ENCODE peak calls at places on chromosomes 1 and 21, in ten cellular contexts. F is body of pancreas, N is heart left ventricle, I is suprapubic skin, G is breast epithelium, T is K562, K is sigmoid colon, S is transverse colon, U is A549, B is adrenal gland. O is an unnamed sample. For H3K4me1, the result is how much of the 10 kb centered on the place peaks cover.

GRCh38 chr1:57109247-57109646 is 143.4 kb upstream of the C8B start:
- DNase-seq in F (no peak), N (no peak), I (no peak), G (no peak), T (no peak), K (no peak), S (no peak), U (no peak), B (no peak), O (no peak)

GRCh38 chr1:48462716-48463285 is 9.2 kb downstream of the SPATA6 start:
- DNase-seq in F (no peak), N (no peak), I (no peak), G (no peak), T (no peak), K (no peak), S (no peak), U (no peak), B (no peak), O (no peak)

GRCh38 chr21:16211339-16212303 is 481.8 kb downstream of the USP25 start:
- DNase-seq in F (no peak), N (no peak), I (no peak), G (no peak), T (no peak), K (no peak), S (no peak), U (no peak), B (no peak), O (no peak)

GRCh38 chr1:116345830-116346229 is 27.2 kb upstream of the ATP1A1 start:
- DNase-seq in F (no peak), N (no peak), I (no peak), G (no peak), T (no peak), K (no peak), S (no peak), U (no peak), B (no peak), O (no peak)

GRCh38 chr1:218665216-218665615 is 320.1 kb downstream of the TGFB2 start:
- DNase-seq in F (peak), N (peak), I (no peak), G (no peak), T (no peak), K (peak), S (no peak), U (peak), B (peak), O (no peak)

GRCh38 chr21:21624674-21625073 is 626.5 kb downstream of the NCAM2 start:
- DNase-seq in F (no peak), N (no peak), I (no peak), G (no peak), T (no peak), K (no peak), S (no peak), U (no peak), B (no peak), O (no peak)

GRCh38 chr1:201610806-201611205 is 71.9 kb downstream of the NAV1 start:
- DNase-seq in F (no peak), N (no peak), I (no peak), G (no peak), T (no peak), K (no peak), S (no peak), U (no peak), B (no peak), O (no peak)

GRCh38 chr1:160245420-160245819 is 16.9 kb downstream of the DCAF8 start:
- DNase-seq in F (no peak), N (no peak), I (no peak), G (no peak), T (no peak), K (no peak), S (no peak), U (no peak), B (no peak), O (no peak)

GRCh38 chr1:51990478-51990965 is at the start of gene RAB3B:
- DNase-seq in F (peak), N (peak), I (peak), G (peak), T (peak), K (no peak), S (peak), U (peak), B (peak), O (peak)

GRCh38 chr1:13616234-13616633 is 32.6 kb downstream of the PDPN start:
- DNase-seq in F (no peak), N (no peak), I (peak), G (no peak), T (no peak), K (no peak), S (no peak), U (no peak), B (no peak), O (no peak)
- H3K27ac ChIP-seq in F (peak), N (no peak), I (no peak), G (no peak), T (no peak), K (peak), S (peak), U (no peak), B (no peak), O (peak)

DNA sequence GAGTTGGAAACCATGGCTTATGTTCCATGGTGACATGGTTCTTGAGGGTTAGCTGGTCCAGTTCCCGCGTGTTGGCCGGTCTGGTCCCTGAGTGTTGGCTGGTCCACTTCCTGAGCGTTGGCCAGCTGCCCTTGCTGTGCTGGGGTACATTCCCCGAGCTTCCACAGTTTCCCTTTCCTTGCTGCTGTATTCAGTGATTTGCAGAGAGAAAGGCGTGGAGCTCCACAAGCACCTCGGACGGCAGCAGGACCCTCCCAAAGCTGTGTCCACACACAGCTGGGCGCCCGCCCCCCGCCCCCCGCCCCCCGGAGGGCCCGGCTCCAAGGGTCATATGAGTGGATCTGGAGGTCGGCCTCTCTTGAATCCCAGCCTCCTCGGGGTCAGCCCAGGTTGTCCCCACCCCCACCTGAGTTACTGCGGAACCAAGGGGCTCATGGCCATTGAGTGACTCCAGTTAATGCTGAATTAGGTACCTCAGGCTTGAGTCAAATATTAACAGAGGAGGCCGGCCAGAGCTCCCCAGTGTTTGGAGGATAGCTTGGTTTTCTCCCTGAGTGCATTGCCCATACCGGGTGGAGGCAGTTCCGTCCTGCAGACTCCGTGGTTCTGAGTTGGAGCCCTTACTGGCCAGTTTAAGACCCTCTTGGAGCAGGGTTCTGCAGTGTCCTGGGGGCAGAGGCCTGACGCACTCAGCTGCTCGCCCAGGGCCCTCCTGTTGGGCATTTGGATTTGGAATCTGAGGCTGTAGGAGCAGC is 18.4 kb downstream of the COL18A1 start:
- DNase-seq in F (no peak), N (peak), I (no peak), G (no peak), T (no peak), K (no peak), S (no peak), U (no peak), B (no peak), O (no peak)
- H3K4me1 ChIP-seq in F (half or more), N (under half), I (under half), G (under half), T (under half), K (under half), S (under half), U (half or more), B (under half), O (under half)

DNA sequence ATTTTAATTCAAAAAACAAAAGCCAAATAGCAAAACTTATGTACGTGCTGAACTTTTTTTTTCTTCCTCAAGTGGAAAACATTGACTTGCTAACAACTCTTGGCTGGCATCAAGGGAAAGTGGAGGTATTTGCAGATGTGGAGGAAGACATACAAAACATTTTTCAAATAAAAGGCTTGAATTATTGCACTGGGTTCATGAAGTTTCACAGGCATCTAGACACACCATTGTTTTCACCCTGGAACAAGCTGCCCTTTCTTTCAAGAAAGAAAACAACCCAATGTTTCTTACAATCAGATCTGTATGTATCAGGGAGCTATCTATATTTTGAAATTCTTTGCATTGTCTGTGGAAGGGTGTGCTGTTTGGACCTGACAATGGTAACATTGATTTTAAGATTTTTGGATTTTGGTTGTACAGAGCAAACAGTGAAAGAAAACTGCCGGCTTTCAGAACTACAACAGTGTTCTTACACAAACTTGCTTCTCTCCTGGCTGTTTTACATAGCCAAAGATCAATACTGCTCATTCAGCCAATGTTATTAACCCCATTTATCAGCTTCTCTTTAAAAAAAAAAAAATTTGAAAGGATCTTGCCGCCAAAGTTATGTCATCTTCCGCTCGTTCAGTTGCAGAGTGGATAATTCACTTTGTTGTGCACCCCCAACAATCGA is 187.7 kb upstream of the FOXD3 start:
- DNase-seq in F (no peak), N (no peak), I (no peak), G (no peak), T (no peak), K (no peak), S (no peak), U (no peak), B (no peak), O (no peak)
- TF ChIP-seq POLR2A in F (no peak), N (no peak), I (no peak), G (no peak), T (no peak), K (no peak), S (no peak), U (no peak), B (no peak), O (no peak)

GRCh38 chr1:227920896-227921295 is 26.8 kb downstream of the WNT9A start:
- DNase-seq in F (no peak), N (no peak), I (no peak), G (no peak), T (no peak), K (no peak), S (no peak), U (no peak), B (no peak), O (no peak)
- H3K27ac ChIP-seq in F (no peak), N (no peak), I (no peak), G (no peak), T (no peak), K (no peak), S (no peak), U (no peak), B (no peak), O (no peak)

DNA sequence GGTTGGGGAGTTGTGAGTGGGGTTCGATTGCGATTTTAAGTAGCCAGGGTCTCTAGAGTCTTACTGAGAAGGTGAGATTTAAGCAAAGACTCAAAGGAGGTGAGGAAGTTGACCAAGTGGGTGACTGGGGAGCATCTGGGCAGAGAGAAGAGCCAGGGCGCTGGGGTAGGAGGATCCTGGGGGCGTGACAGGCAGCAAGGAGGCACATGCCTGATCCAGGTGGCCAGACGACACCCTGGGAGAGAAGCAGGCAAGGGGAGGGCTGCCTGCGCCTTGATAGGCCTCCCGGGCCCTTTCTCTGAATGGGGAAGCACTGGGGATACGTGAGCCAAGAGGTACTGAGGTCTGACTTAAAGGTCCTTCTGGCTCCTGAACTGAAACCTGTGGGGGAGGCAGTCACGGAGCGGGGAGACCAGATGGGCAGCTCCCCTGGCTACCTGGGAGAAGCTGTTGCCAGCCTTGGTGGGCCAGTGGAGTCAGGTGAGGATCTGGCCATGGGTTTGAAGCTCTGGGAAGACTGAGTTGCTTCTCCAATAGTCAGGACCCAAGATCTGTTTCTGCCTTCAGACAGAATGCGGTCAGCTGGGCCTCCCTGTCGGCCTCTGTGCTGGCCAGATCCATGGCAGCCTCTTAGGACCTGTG is 5.4 kb downstream of the ZBTB48 start:
- DNase-seq in F (no peak), N (no peak), I (no peak), G (no peak), T (no peak), K (no peak), S (no peak), U (no peak), B (no peak), O (no peak)
- H3K4me1 ChIP-seq in F (half or more), N (under half), I (half or more), G (under half), T (under half), K (under half), S (under half), U (under half), B (under half), O (under half)

DNA sequence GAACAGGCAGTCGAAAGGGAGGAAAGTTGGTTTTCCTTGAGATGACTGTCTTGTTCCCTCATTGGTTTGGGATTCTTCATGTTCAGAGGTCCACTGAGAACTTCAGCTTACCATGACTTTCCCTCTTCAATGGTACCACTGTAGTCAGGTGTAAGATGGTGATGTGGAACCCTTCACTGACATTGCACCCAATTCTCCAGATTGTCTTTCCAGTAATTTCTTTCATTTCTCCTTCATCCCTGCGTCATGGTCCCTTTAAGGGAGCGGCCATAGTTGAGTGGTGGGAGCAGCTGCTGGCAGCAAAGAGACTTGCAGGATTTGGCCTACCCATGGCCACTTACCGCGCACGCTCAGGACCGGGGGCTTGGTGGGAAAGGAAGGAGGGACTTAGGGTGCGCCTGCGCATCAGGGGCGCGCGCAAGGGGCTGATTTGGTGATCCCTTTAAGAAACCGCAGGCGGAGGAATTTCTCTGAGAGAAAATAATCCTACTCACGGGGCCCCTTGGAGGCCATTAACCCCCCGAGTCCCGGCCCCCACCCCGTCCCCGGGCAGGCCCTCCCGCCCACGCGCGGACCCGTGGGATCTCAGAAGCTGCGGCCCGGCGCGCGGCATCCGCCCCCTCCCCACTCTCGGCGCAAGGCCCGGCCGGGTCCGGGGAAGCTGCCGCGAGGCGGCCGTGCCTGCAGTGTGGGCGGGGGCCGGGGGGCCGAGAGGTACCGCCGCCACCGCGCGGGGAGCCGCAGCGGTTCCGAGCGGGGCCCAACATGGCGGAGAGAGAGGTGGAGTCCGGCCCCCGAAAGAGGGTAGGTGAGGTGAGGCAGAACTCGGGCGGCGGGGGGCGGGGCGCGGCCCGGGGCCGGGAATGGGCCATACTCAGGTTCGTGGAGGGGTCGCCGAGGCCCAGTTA is at the start of gene ZMYM4:
- DNase-seq in F (peak), N (peak), I (peak), G (peak), T (peak), K (peak), S (peak), U (peak), B (peak), O (peak)
- TF ChIP-seq POLR2A in F (peak), N (no peak), I (no peak), G (no peak), T (peak), K (no peak), S (peak), U (peak), B (peak), O (no peak)

DNA sequence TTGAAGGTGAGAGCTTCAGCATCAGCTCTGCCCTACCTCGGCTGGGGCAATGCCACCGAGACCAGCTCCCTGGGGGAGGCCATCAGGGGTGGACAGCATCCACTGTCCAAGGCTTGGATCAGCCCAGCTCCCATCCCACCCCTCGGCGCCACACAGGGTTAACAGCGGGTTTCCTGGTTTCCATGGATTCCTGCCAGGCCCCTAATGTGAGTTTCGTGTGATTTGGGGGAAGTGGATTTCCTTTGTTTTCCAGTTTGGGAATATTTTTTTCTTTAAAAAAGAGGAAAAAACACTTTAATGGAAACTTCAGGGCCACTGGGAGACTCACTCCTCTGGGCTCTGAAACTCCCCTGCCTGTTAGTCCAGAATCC is 34.3 kb downstream of the CASZ1 start:
- DNase-seq in F (no peak), N (no peak), I (no peak), G (no peak), T (no peak), K (no peak), S (no peak), U (no peak), B (no peak), O (no peak)
- H3K27ac ChIP-seq in F (peak), N (peak), I (peak), G (peak), T (no peak), K (peak), S (peak), U (no peak), B (no peak), O (peak)

GRCh38 chr1:183040600-183040999 is 17.4 kb downstream of the LAMC1 start:
- DNase-seq in F (no peak), N (no peak), I (no peak), G (no peak), T (no peak), K (no peak), S (no peak), U (no peak), B (no peak), O (no peak)

GRCh38 chr1:183038333-183038876 is 15.2 kb downstream of the LAMC1 start:
- DNase-seq in F (no peak), N (no peak), I (no peak), G (no peak), T (no peak), K (no peak), S (no peak), U (no peak), B (no peak), O (no peak)

GRCh38 chr1:183039985-183040447 is 16.8 kb downstream of the LAMC1 start:
- DNase-seq in F (no peak), N (no peak), I (no peak), G (no peak), T (no peak), K (no peak), S (no peak), U (no peak), B (no peak), O (no peak)

GRCh38 chr1:183039330-183039729 is 16.1 kb downstream of the LAMC1 start:
- DNase-seq in F (no peak), N (no peak), I (no peak), G (no peak), T (no peak), K (no peak), S (no peak), U (no peak), B (no peak), O (no peak)

DNA sequence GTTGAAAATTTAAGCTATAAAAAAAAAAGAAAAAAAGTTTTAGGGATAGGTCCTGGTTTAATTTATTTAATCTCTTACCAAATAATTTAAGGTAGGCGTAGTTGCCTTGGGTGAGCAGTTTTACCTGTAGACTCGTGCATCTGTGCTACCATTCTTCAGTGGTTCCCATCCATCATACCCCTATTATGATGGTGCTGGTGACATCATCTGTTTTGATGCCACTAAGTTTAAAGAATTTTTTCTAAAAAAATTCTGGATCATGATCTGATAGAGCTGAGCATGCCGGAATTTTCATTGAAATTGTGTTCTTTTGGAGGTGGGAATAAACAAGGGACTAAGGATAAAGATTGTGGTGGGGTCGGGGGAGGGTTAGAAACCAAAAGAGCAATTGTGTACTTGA is 15.7 kb downstream of the LAMC1 start:
- DNase-seq in F (no peak), N (no peak), I (no peak), G (no peak), T (no peak), K (no peak), S (no peak), U (no peak), B (no peak), O (no peak)
- H3K4me1 ChIP-seq in F (under half), N (under half), I (under half), G (under half), T (under half), K (under half), S (half or more), U (half or more), B (under half), O (half or more)